ENCODE peak calls at places on chromosome 9, in eight cellular contexts. Y is activated naive CD4-positive, alpha-beta T cell treated with Interleukin-2 at 50 U/mL for 16 hours; M is HT1080; J is mesenchymal stem cell; S is Daoy; K is AG20443; U is astrocyte of the spinal cord; E is CD4-positive, alpha-beta T cell. R is an unnamed sample.

GRCh38 chr9:92534199-92535159 is 1.3 kb downstream of the ECM2 start:
- DNase-seq in K (no peak), E (no peak), M (no peak), Y (no peak), S (no peak), U (no peak), J (peak), R (peak)

GRCh38 chr9:69204869-69205268 is 30.8 kb downstream of the TJP2 start:
- DNase-seq in S (peak), U (no peak), E (no peak), K (peak), Y (no peak), M (peak), J (peak), R (no peak)

GRCh38 chr9:17160327-17160726 is 25.5 kb downstream of the CNTLN start:
- DNase-seq in S (no peak), K (no peak), J (no peak), E (no peak), M (no peak), U (no peak), Y (no peak), R (no peak)

GRCh38 chr9:36625006-36625600 is 52.4 kb downstream of the MELK start:
- DNase-seq in K (peak), J (peak), E (no peak), U (peak), S (peak), Y (no peak), M (peak), R (peak)

GRCh38 chr9:23662320-23662719 is 163.7 kb downstream of the ELAVL2 start:
- DNase-seq in Y (no peak), K (no peak), S (no peak), E (no peak), M (no peak), J (no peak), U (no peak), R (no peak)

GRCh38 chr9:98610196-98610595 is 98.5 kb downstream of the GABBR2 start:
- DNase-seq in E (no peak), K (no peak), U (peak), S (no peak), J (no peak), Y (no peak), M (no peak), R (no peak)

GRCh38 chr9:35500130-35500748 is 10.3 kb downstream of the RUSC2 start:
- DNase-seq in J (no peak), K (no peak), S (no peak), Y (no peak), E (no peak), M (no peak), U (no peak), R (no peak)

GRCh38 chr9:88534456-88535225 is at the start of gene NXNL2:
- DNase-seq in Y (peak), S (peak), U (peak), K (peak), M (no peak), J (peak), E (peak), R (peak)

GRCh38 chr9:20139755-20140154 is 350.9 kb upstream of the SLC24A2 start:
- DNase-seq in J (no peak), U (no peak), Y (no peak), E (no peak), K (no peak), S (no peak), M (no peak), R (no peak)

GRCh38 chr9:73129941-73130695 is 21.5 kb upstream of the ANXA1 start:
- DNase-seq in J (no peak), E (no peak), S (no peak), K (no peak), Y (no peak), U (no peak), M (no peak), R (no peak)

GRCh38 chr9:31519011-31519410 is 865.4 kb upstream of the ACO1 start:
- DNase-seq in M (no peak), Y (peak), K (no peak), E (peak), S (peak), J (no peak), U (no peak), R (no peak)

GRCh38 chr9:2874001-2874750 is 30.3 kb upstream of the PUM3 start:
- DNase-seq in M (no peak), Y (no peak), S (peak), J (peak), K (peak), E (no peak), U (peak), R (no peak)

GRCh38 chr9:19976226-19976625 is 187.4 kb upstream of the SLC24A2 start:
- DNase-seq in E (no peak), M (peak), K (no peak), Y (peak), J (no peak), U (no peak), S (peak), R (no peak)

GRCh38 chr9:33146298-33146697 is 20.8 kb downstream of the B4GALT1 start:
- DNase-seq in M (no peak), E (no peak), U (no peak), S (no peak), J (no peak), Y (no peak), K (no peak), R (no peak)

GRCh38 chr9:70435948-70436347 is 21.5 kb upstream of the KLF9 start:
- DNase-seq in E (no peak), U (peak), K (peak), J (peak), S (peak), M (peak), Y (no peak), R (peak)

GRCh38 chr9:133731876-133732321 is 6.3 kb downstream of the SARDH start:
- DNase-seq in U (no peak), M (peak), Y (no peak), E (no peak), S (peak), K (peak), J (peak), R (peak)

GRCh38 chr9:131809941-131810344 is 70.1 kb upstream of the RAPGEF1 start:
- DNase-seq in Y (no peak), S (peak), E (no peak), J (no peak), U (peak), M (peak), K (peak), R (peak)

GRCh38 chr9:77561321-77562020 is 86.7 kb downstream of the GNA14 start:
- DNase-seq in U (no peak), J (no peak), M (no peak), Y (no peak), E (no peak), K (no peak), S (no peak), R (no peak)

GRCh38 chr9:138046641-138047301 is 169.2 kb downstream of the CACNA1B start:
- DNase-seq in K (no peak), M (no peak), S (no peak), Y (no peak), J (no peak), E (no peak), U (no peak), R (no peak)

GRCh38 chr9:123725389-123725788 is 204.5 kb downstream of the DENND1A start:
- DNase-seq in M (no peak), E (no peak), K (peak), Y (no peak), J (no peak), U (peak), S (no peak), R (peak)

GRCh38 chr9:94980947-94981632 is 254.6 kb downstream of the AOPEP start:
- DNase-seq in S (no peak), U (no peak), M (no peak), J (no peak), Y (no peak), K (no peak), E (no peak), R (no peak)

GRCh38 chr9:114552716-114553115 is 34.9 kb upstream of the ATP6V1G1 start:
- DNase-seq in J (peak), E (no peak), U (peak), Y (no peak), S (peak), M (peak), K (no peak), R (no peak)

GRCh38 chr9:121272401-121272948 is 4.5 kb downstream of the GSN start:
- DNase-seq in M (no peak), Y (no peak), K (no peak), U (no peak), S (no peak), E (no peak), J (no peak), R (no peak)

GRCh38 chr9:135524130-135524861 is 3.1 kb downstream of the LCN1 start:
- DNase-seq in U (no peak), J (peak), E (no peak), S (peak), K (peak), Y (no peak), M (peak), R (peak)

GRCh38 chr9:93675336-93676150 is 99.2 kb downstream of the PHF2 start:
- DNase-seq in J (no peak), S (no peak), M (no peak), K (no peak), U (no peak), Y (no peak), E (no peak), R (no peak)

GRCh38 chr9:4237748-4238511 is 61.9 kb downstream of the GLIS3 start:
- DNase-seq in M (peak), E (no peak), U (peak), Y (no peak), J (peak), K (peak), S (peak), R (peak)

GRCh38 chr9:69249337-69249736 is 75.3 kb downstream of the TJP2 start:
- DNase-seq in E (no peak), S (peak), M (peak), U (no peak), J (no peak), K (no peak), Y (no peak), R (peak)

GRCh38 chr9:86846679-86847078 is 100.6 kb downstream of the GAS1 start:
- DNase-seq in U (no peak), K (peak), J (no peak), M (no peak), S (no peak), Y (no peak), E (no peak), R (peak)

GRCh38 chr9:121572581-121572980 is 72.9 kb upstream of the GGTA1 start:
- DNase-seq in U (no peak), Y (no peak), S (no peak), K (no peak), J (no peak), M (no peak), E (no peak), R (no peak)

GRCh38 chr9:75891277-75892167 is 1.0 kb downstream of the PCSK5 start:
- DNase-seq in J (peak), Y (peak), S (peak), E (peak), U (peak), M (peak), K (peak), R (peak)

GRCh38 chr9:131747352-131747751 is 7.5 kb upstream of the RAPGEF1 start:
- DNase-seq in M (peak), J (peak), S (peak), Y (peak), U (peak), K (peak), E (no peak), R (peak)

GRCh38 chr9:115144706-115145105 is 26.7 kb upstream of the TNC start:
- DNase-seq in Y (no peak), K (no peak), J (no peak), S (peak), E (no peak), U (peak), M (no peak), R (no peak)

GRCh38 chr9:5628530-5629311 is at the start of gene RIC1:
- DNase-seq in S (peak), K (peak), E (peak), U (peak), M (peak), J (peak), Y (peak), R (peak)

GRCh38 chr9:135123735-135124134 is 36.3 kb downstream of the OLFM1 start:
- DNase-seq in S (no peak), Y (no peak), E (no peak), U (no peak), J (no peak), K (no peak), M (no peak), R (no peak)

GRCh38 chr9:91771864-91772263 is 178.2 kb downstream of the ROR2 start:
- DNase-seq in S (no peak), E (no peak), U (no peak), M (no peak), J (no peak), K (no peak), Y (no peak), R (no peak)

GRCh38 chr9:18947772-18948391 is 85.1 kb downstream of the SAXO1 start:
- DNase-seq in E (no peak), U (no peak), M (no peak), Y (no peak), S (no peak), K (no peak), J (peak), R (no peak)

GRCh38 chr9:90274725-90275124 is 367.9 kb downstream of the DIRAS2 start:
- DNase-seq in S (no peak), J (no peak), K (no peak), E (no peak), Y (no peak), U (no peak), M (no peak), R (no peak)

GRCh38 chr9:127809002-127809561 is 6.4 kb downstream of the FPGS start:
- DNase-seq in S (no peak), J (no peak), U (no peak), K (no peak), M (no peak), Y (no peak), E (no peak), R (peak)

GRCh38 chr9:109880276-109881169 is 100.5 kb downstream of the PALM2AKAP2 start:
- DNase-seq in K (peak), E (no peak), J (peak), U (peak), Y (peak), S (peak), M (peak), R (no peak)

R was measured in myocyte.